ENCODE peak calls at places on chromosomes 12 and 14, in seven cellular contexts. V, T, I, W, G, J and M are unnamed samples.

GRCh38 chr12:24414421-24414820 is 465.0 kb upstream of the SOX5 start:
- DNase-seq in V (no peak), T (peak), I (no peak), W (no peak), G (no peak), J (no peak), M (no peak)

GRCh38 chr12:104313568-104314241 is 10.2 kb downstream of the EID3 start:
- DNase-seq in V (no peak), T (no peak), I (no peak), W (no peak), G (no peak), J (no peak), M (no peak)

GRCh38 chr12:7479784-7480183 is 23.8 kb downstream of the CD163 start:
- DNase-seq in V (no peak), T (no peak), I (no peak), W (no peak), G (no peak), J (no peak), M (no peak)

GRCh38 chr12:17235996-17236395 is 630.0 kb upstream of the LMO3 start:
- DNase-seq in V (no peak), T (no peak), I (no peak), W (no peak), G (no peak), J (no peak), M (no peak)

GRCh38 chr12:4278582-4278939 is 5.0 kb downstream of the CCND2 start:
- DNase-seq in V (no peak), T (no peak), I (no peak), W (no peak), G (no peak), J (no peak), M (no peak)

GRCh38 chr12:96497800-96498199 is 8.4 kb downstream of the CFAP54 start:
- DNase-seq in V (no peak), T (no peak), I (no peak), W (peak), G (no peak), J (no peak), M (no peak)

GRCh38 chr12:123101467-123102004 is 49.4 kb downstream of the PITPNM2 start:
- DNase-seq in V (no peak), T (no peak), I (no peak), W (no peak), G (no peak), J (no peak), M (no peak)

GRCh38 chr12:58841058-58841798 is 79.1 kb downstream of the LRIG3 start:
- DNase-seq in V (peak), T (no peak), I (no peak), W (no peak), G (no peak), J (no peak), M (no peak)

GRCh38 chr12:24948816-24949722 is at the start of gene BCAT1:
- DNase-seq in V (peak), T (peak), I (no peak), W (peak), G (peak), J (no peak), M (peak)

GRCh38 chr14:74941676-74942097 is 13.7 kb downstream of the PGF start:
- DNase-seq in V (no peak), T (no peak), I (peak), W (no peak), G (no peak), J (peak), M (no peak)

GRCh38 chr12:2163172-2163927 is 110.6 kb downstream of the CACNA1C start:
- DNase-seq in V (no peak), T (peak), I (no peak), W (no peak), G (no peak), J (no peak), M (no peak)

GRCh38 chr14:68624541-68625220 is 168.2 kb downstream of the ZFP36L1 start:
- DNase-seq in V (no peak), T (no peak), I (no peak), W (no peak), G (no peak), J (no peak), M (peak)

GRCh38 chr12:124506145-124506831 is 61.1 kb downstream of the NCOR2 start:
- DNase-seq in V (no peak), T (peak), I (no peak), W (no peak), G (peak), J (no peak), M (no peak)

GRCh38 chr12:108479364-108480070 is 35.6 kb upstream of the FICD start:
- DNase-seq in V (no peak), T (no peak), I (no peak), W (no peak), G (no peak), J (no peak), M (no peak)

GRCh38 chr14:78950654-78951053 is 780.5 kb downstream of the NRXN3 start:
- DNase-seq in V (no peak), T (no peak), I (no peak), W (no peak), G (no peak), J (no peak), M (no peak)

GRCh38 chr14:52961060-52961639 is 10.3 kb upstream of the FERMT2 start:
- DNase-seq in V (peak), T (peak), I (peak), W (peak), G (peak), J (peak), M (no peak)

GRCh38 chr12:87597114-87597513 is 432.1 kb downstream of the C12orf50 start:
- DNase-seq in V (no peak), T (no peak), I (no peak), W (no peak), G (no peak), J (no peak), M (no peak)

GRCh38 chr12:9244894-9245293 is 36.7 kb upstream of the PZP start:
- DNase-seq in V (no peak), T (no peak), I (no peak), W (no peak), G (no peak), J (peak), M (no peak)

GRCh38 chr14:41051801-41052200 is 554.9 kb upstream of the LRFN5 start:
- DNase-seq in V (peak), T (no peak), I (no peak), W (no peak), G (no peak), J (no peak), M (no peak)

GRCh38 chr12:101086490-101086889 is 123.5 kb downstream of the SLC5A8 start:
- DNase-seq in V (no peak), T (no peak), I (no peak), W (no peak), G (no peak), J (no peak), M (no peak)

GRCh38 chr12:99765469-99766114 is 118.0 kb downstream of the GARIN6 start:
- DNase-seq in V (no peak), T (no peak), I (no peak), W (no peak), G (no peak), J (no peak), M (no peak)

DNA sequence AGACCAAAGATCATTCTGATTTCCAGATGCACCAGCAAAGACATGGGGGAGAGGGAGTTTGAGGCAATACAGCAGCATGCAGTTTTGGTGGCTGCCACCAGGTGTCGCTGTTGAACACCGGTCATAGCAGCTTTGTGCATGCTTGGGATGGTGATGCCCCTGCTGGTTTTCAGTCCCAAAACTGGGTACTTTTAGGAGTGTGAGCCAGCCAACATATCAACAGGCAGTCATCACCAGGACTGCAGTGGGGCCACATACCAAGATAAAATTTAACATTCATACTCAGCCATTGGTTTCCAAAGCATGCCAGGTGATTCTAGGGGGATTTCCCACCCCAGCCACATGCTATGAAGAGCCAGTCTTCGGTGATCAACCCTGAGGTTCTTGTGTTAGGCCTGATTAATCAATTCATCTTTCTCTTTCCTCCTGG is 64.2 kb downstream of the PHETA1 start:
- DNase-seq in V (peak), T (no peak), I (no peak), W (peak), G (no peak), J (no peak), M (no peak)
- TF ChIP-seq CTCF in V (peak), T (no peak), I (peak), W (peak), G (peak), J (peak), M (peak)

DNA sequence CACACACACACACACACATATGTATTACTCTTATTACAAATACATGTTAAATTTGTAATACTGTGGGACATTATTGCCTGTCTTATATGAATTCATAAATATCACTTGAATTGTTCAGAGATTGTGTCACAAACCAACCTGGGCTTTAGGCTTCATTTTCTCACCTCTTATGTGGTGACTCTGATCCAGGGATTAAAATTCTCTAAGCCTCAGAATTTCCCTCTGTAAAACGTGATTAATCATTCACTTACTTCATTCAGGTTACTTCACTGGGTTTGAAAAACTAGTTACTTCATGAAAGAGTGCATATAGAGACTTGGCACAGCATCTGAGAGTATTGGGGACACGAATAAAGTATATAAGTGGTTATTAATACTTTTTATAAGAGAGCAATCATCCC is 240.3 kb upstream of the PDZRN4 start:
- DNase-seq in V (no peak), T (no peak), I (no peak), W (no peak), G (no peak), J (no peak), M (no peak)
- TF ChIP-seq CTCF in V (no peak), T (no peak), I (no peak), W (no peak), G (no peak), J (no peak), M (no peak)

GRCh38 chr12:125773033-125773432 is 707.8 kb downstream of the AACS start:
- DNase-seq in V (peak), T (no peak), I (no peak), W (peak), G (peak), J (peak), M (no peak)
- TF ChIP-seq CTCF in V (peak), T (no peak), I (no peak), W (peak), G (peak), J (peak), M (peak)

GRCh38 chr12:130568041-130568440 is 148.1 kb downstream of the RIMBP2 start:
- DNase-seq in V (no peak), T (no peak), I (no peak), W (no peak), G (no peak), J (no peak), M (no peak)
- TF ChIP-seq CTCF in V (no peak), T (no peak), I (no peak), W (no peak), G (no peak), J (no peak), M (no peak)